ENCODE peak calls at places on chromosomes 5 and 9, in ten cellular contexts. L is lower lobe of right lung, D is HCT116, Q is GM13977, B is H9, J is neural crest cell, T is left ventricle myocardium inferior, A is endothelial cell, R is testis, Y is suprapubic skin. I is an unnamed sample.

GRCh38 chr5:28165116-28165515 is 1126.7 kb upstream of the CDH9 start:
- DNase-seq in L (no peak), D (no peak), Q (no peak), B (no peak), J (no peak), T (no peak), A (no peak), R (no peak), Y (no peak), I (no peak)

GRCh38 chr5:40384782-40385390 is 294.8 kb upstream of the PTGER4 start:
- DNase-seq in L (no peak), D (no peak), Q (no peak), B (no peak), J (no peak), T (no peak), A (no peak), R (no peak), Y (no peak), I (no peak)

GRCh38 chr5:62614355-62614754 is 35.7 kb downstream of the LRRC70 start:
- DNase-seq in L (no peak), D (no peak), Q (no peak), B (peak), J (no peak), T (no peak), A (no peak), R (no peak), Y (no peak), I (no peak)

GRCh38 chr5:33789558-33789957 is 102.2 kb downstream of the ADAMTS12 start:
- DNase-seq in L (no peak), D (no peak), Q (no peak), B (no peak), J (no peak), T (no peak), A (no peak), R (no peak), Y (no peak), I (no peak)

GRCh38 chr5:172637122-172637580 is 3.9 kb upstream of the NEURL1B start:
- DNase-seq in L (no peak), D (no peak), Q (no peak), B (no peak), J (no peak), T (no peak), A (no peak), R (no peak), Y (peak), I (no peak)

GRCh38 chr5:30401479-30402058 is 791.9 kb upstream of the CDH6 start:
- DNase-seq in L (no peak), D (no peak), Q (no peak), B (peak), J (peak), T (no peak), A (peak), R (peak), Y (no peak), I (no peak)

GRCh38 chr5:114363837-114364236 is 2.0 kb downstream of the KCNN2 start:
- DNase-seq in L (no peak), D (no peak), Q (peak), B (peak), J (no peak), T (no peak), A (no peak), R (no peak), Y (no peak), I (no peak)

GRCh38 chr5:160054831-160055230 is 45.9 kb downstream of the TTC1 start:
- DNase-seq in L (no peak), D (no peak), Q (no peak), B (no peak), J (no peak), T (no peak), A (no peak), R (no peak), Y (no peak), I (no peak)

GRCh38 chr9:74322661-74323314 is 174.3 kb upstream of the RORB start:
- DNase-seq in L (no peak), D (no peak), Q (no peak), B (no peak), J (no peak), T (no peak), A (no peak), R (no peak), Y (no peak), I (no peak)

GRCh38 chr9:93659044-93659836 is 82.9 kb downstream of the PHF2 start:
- DNase-seq in L (peak), D (no peak), Q (no peak), B (no peak), J (no peak), T (peak), A (no peak), R (no peak), Y (no peak), I (no peak)

GRCh38 chr9:111728143-111728542 is 66.6 kb downstream of the SHOC1 start:
- DNase-seq in L (no peak), D (peak), Q (no peak), B (no peak), J (no peak), T (no peak), A (no peak), R (no peak), Y (no peak), I (no peak)

GRCh38 chr5:54895816-54896341 is 89.5 kb downstream of the ESM1 start:
- DNase-seq in L (no peak), D (peak), Q (no peak), B (no peak), J (no peak), T (no peak), A (peak), R (peak), Y (no peak), I (no peak)

GRCh38 chr9:10701906-10702305 is 89.1 kb upstream of the PTPRD start:
- DNase-seq in L (no peak), D (no peak), Q (no peak), B (no peak), J (no peak), T (no peak), A (no peak), R (no peak), Y (no peak), I (no peak)

GRCh38 chr9:128540630-128541355 is 11.6 kb upstream of the SPTAN1 start:
- DNase-seq in L (no peak), D (no peak), Q (no peak), B (no peak), J (no peak), T (no peak), A (no peak), R (no peak), Y (no peak), I (no peak)

GRCh38 chr5:151234476-151235238 is 10.8 kb upstream of the CCDC69 start:
- DNase-seq in L (peak), D (no peak), Q (peak), B (no peak), J (no peak), T (peak), A (no peak), R (peak), Y (peak), I (peak)

GRCh38 chr5:43037929-43038510 is 2.1 kb downstream of the ANXA2R start:
- DNase-seq in L (no peak), D (no peak), Q (peak), B (no peak), J (no peak), T (no peak), A (no peak), R (no peak), Y (no peak), I (peak)

GRCh38 chr9:68967800-68968199 is 46.1 kb downstream of the PRKACG start:
- DNase-seq in L (no peak), D (no peak), Q (no peak), B (no peak), J (no peak), T (no peak), A (no peak), R (no peak), Y (no peak), I (no peak)

GRCh38 chr9:68966496-68966944 is 47.4 kb downstream of the PRKACG start:
- DNase-seq in L (no peak), D (no peak), Q (peak), B (no peak), J (no peak), T (no peak), A (no peak), R (no peak), Y (no peak), I (peak)

GRCh38 chr9:68973619-68974018 is 40.3 kb downstream of the PRKACG start:
- DNase-seq in L (no peak), D (no peak), Q (no peak), B (no peak), J (no peak), T (peak), A (no peak), R (no peak), Y (no peak), I (no peak)

GRCh38 chr9:68969538-68969937 is 44.4 kb downstream of the PRKACG start:
- DNase-seq in L (no peak), D (no peak), Q (no peak), B (no peak), J (no peak), T (no peak), A (no peak), R (no peak), Y (no peak), I (no peak)

DNA sequence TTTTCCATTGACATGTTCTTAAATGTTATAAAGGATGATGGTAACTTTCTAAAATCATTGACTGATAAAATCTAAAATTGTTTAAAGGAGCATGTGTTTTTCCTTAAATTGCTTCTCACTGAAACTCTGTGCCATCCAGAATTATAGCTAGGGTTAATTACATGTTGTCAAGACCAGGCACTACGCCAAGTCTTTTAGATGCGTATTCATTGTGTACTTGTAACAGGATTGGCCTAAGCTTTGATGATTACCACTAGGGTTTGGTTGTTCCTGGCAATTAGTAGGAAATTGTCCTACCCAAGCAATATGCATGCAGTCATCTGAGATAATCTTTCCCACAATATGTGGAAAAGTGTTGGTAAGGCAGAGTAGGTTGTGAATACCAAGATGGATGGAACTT is 43.8 kb downstream of the PRKACG start:
- DNase-seq in L (no peak), D (no peak), Q (no peak), B (no peak), J (no peak), T (no peak), A (no peak), R (no peak), Y (no peak), I (no peak)
- TF ChIP-seq CTCF in L (no peak), D (no peak), Q (no peak), B (no peak), J (no peak), T (no peak), A (no peak), R (no peak), Y (no peak), I (no peak)

DNA sequence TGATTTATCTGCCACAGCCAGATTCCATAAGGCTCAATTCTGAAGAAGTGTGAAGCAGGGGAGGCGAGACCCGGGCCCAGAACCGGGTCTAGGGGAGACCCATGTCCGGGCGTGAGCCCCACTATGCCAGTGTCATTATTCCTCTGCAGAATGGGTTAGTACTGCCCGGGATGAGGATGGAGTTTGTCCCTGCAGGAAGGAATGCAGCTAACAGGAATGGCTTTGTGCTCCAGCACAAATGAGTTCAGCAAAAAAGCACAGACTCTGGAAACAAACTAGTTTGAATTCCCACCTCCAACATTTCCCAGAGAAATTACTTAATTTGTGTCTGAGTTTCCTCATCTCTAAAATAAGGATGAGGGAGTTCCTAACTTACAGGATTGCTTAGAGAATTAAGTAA is 202.9 kb downstream of the SYK start:
- DNase-seq in L (no peak), D (no peak), Q (no peak), B (no peak), J (no peak), T (no peak), A (no peak), R (no peak), Y (no peak), I (no peak)
- TF ChIP-seq CTCF in L (no peak), D (no peak), Q (no peak), B (no peak), J (no peak), T (no peak), A (no peak), R (no peak), Y (no peak), I (no peak)

GRCh38 chr5:169328401-169328800 is 27.5 kb upstream of the SLIT3 start:
- DNase-seq in L (no peak), D (no peak), Q (no peak), B (no peak), J (no peak), T (no peak), A (no peak), R (no peak), Y (no peak), I (no peak)

GRCh38 chr5:169335806-169336205 is 34.9 kb upstream of the SLIT3 start:
- DNase-seq in L (no peak), D (no peak), Q (no peak), B (no peak), J (no peak), T (no peak), A (no peak), R (no peak), Y (no peak), I (no peak)

GRCh38 chr5:169336234-169336633 is 35.3 kb upstream of the SLIT3 start:
- DNase-seq in L (no peak), D (no peak), Q (no peak), B (no peak), J (no peak), T (no peak), A (no peak), R (no peak), Y (no peak), I (no peak)

DNA sequence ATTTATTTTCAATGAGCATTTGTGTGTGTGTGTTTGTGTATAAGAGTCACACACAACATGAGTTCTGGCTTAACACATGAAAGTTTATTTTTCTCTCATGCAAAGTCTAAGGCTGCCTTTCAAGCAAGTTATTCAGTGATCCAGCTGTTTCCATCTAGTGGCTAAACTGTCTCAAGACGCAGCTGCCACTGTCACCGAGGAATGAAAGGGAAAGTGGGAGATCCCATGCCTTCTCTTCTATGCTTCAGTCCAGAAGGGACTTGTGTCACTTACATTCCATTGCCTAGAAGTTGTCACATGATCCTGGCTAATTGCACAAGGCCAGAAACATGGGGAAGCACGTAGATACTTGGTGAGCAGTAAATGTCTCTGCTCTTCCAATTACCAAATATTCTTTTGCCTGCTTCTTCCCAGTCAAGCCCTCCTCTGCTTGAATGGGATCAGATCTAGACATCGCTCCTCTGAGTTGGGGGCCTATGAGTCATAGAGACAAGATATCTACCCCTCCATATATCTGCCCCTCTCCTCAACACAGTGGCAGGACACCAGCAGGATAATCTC is 30.4 kb upstream of the SLIT3 start:
- DNase-seq in L (no peak), D (no peak), Q (no peak), B (no peak), J (no peak), T (no peak), A (no peak), R (no peak), Y (no peak), I (no peak)
- TF ChIP-seq CTCF in L (no peak), D (no peak), Q (no peak), B (peak), J (no peak), T (no peak), A (no peak), R (no peak), Y (no peak), I (no peak)

GRCh38 chr5:124738751-124739559 is 7.5 kb downstream of the ZNF608 start:
- DNase-seq in L (no peak), D (no peak), Q (no peak), B (peak), J (no peak), T (no peak), A (peak), R (no peak), Y (no peak), I (no peak)
- TF ChIP-seq CTCF in L (no peak), D (peak), Q (no peak), B (peak), J (peak), T (no peak), A (peak), R (no peak), Y (no peak), I (no peak)

DNA sequence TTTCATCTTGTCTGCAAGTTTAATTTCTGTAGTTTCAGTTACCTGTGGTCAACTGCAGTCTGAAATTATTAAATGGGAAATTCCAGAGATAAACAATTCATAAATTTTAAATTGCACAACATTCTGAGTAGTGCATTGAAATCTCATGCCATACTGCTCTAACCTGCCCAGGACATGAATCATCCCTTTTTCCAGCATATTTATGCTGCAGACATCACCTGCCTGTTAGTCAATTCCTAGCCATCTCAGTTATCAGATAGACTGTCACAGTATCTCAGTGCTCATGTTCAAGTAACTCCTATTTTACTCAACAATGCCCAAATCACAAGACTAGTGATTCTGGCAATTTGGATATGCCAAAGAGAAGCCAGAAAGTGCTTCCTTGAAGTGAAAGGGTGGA is 223.0 kb upstream of the GRIA1 start:
- DNase-seq in L (no peak), D (no peak), Q (no peak), B (no peak), J (no peak), T (no peak), A (no peak), R (no peak), Y (no peak), I (no peak)
- TF ChIP-seq CTCF in L (no peak), D (no peak), Q (no peak), B (no peak), J (no peak), T (no peak), A (no peak), R (no peak), Y (no peak), I (no peak)

I was measured in GM20000.